ENCODE peak calls at places on chromosomes 12 and 14, in eight cellular contexts. A is AG09309, B is lower lobe of right lung, C is body of pancreas, R is A549, O is endodermal cell, D is lung, I is stomach. F is an unnamed sample.

GRCh38 chr12:65330341-65330740 is 51.9 kb downstream of the MSRB3 start:
- DNase-seq in A (no peak), B (no peak), C (no peak), R (no peak), O (no peak), D (no peak), I (no peak), F (peak; percentile 67)

GRCh38 chr14:69489495-69489894 is 5.0 kb downstream of the PLEKHD1 start:
- DNase-seq in A (no peak), B (no peak), C (no peak), R (no peak), O (no peak), D (no peak), I (no peak), F (no peak)

GRCh38 chr12:11653215-11653753 is 3.8 kb downstream of the ETV6 start:
- DNase-seq in A (no peak), B (no peak), C (no peak), R (no peak), O (no peak), D (no peak), I (no peak), F (peak; percentile 46)

GRCh38 chr12:56877195-56878009 is 56.8 kb downstream of the SDR9C7 start:
- DNase-seq in A (no peak), B (no peak), C (no peak), R (no peak), O (no peak), D (no peak), I (no peak), F (no peak)

GRCh38 chr14:60734465-60735242 is at the start of gene MNAT1:
- DNase-seq in A (peak; percentile 50), B (peak; percentile 79), C (peak; percentile 79), R (peak; percentile 90), O (peak; percentile 94), D (peak; percentile 78), I (peak; percentile 78), F (peak; percentile 92)

GRCh38 chr12:1505576-1505975 is 88.8 kb downstream of the FBXL14 start:
- DNase-seq in A (no peak), B (no peak), C (no peak), R (no peak), O (no peak), D (no peak), I (no peak), F (no peak)

GRCh38 chr14:71855399-71856036 is 76.7 kb upstream of the RGS6 start:
- DNase-seq in A (peak; percentile 35), B (peak; percentile 76), C (peak; percentile 36), R (peak; percentile 64), O (peak; percentile 92), D (peak; percentile 75), I (peak; percentile 41), F (peak; percentile 84)

GRCh38 chr14:85528080-85528881 is 1.7 kb upstream of the FLRT2 start:
- DNase-seq in A (peak; percentile 79), B (no peak), C (peak; percentile 61), R (peak; percentile 93), O (peak; percentile 74), D (no peak), I (peak; percentile 35), F (peak; percentile 95)

GRCh38 chr12:32120419-32120818 is 13.8 kb downstream of the BICD1 start:
- DNase-seq in A (no peak), B (no peak), C (no peak), R (no peak), O (no peak), D (no peak), I (no peak), F (no peak)

GRCh38 chr12:977163-977562 is 13.9 kb upstream of the ERC1 start:
- DNase-seq in A (no peak), B (no peak), C (no peak), R (no peak), O (no peak), D (no peak), I (no peak), F (no peak)

GRCh38 chr14:91065266-91065665 is 4.8 kb upstream of the RPS6KA5 start:
- DNase-seq in A (no peak), B (no peak), C (no peak), R (no peak), O (no peak), D (no peak), I (no peak), F (no peak)

GRCh38 chr12:128755565-128755964 is 68.2 kb downstream of the SLC15A4 start:
- DNase-seq in A (no peak), B (no peak), C (no peak), R (no peak), O (no peak), D (no peak), I (no peak), F (no peak)

GRCh38 chr12:125804660-125805059 is 739.4 kb downstream of the AACS start:
- DNase-seq in A (no peak), B (no peak), C (no peak), R (no peak), O (no peak), D (no peak), I (no peak), F (no peak)

GRCh38 chr14:71439247-71439646 is 493.0 kb upstream of the RGS6 start:
- DNase-seq in A (no peak), B (no peak), C (no peak), R (no peak), O (no peak), D (no peak), I (no peak), F (no peak)

GRCh38 chr12:129101404-129101803 is 248.1 kb downstream of the GLT1D1 start:
- DNase-seq in A (no peak), B (no peak), C (no peak), R (no peak), O (peak; percentile 32), D (no peak), I (no peak), F (no peak)

GRCh38 chr12:70876952-70877351 is 43.6 kb downstream of the PTPRR start:
- DNase-seq in A (no peak), B (no peak), C (no peak), R (no peak), O (peak; percentile 44), D (no peak), I (no peak), F (peak; percentile 39)

GRCh38 chr14:103317251-103317650 is 16.8 kb upstream of the EIF5 start:
- DNase-seq in A (no peak), B (no peak), C (no peak), R (no peak), O (peak; percentile 65), D (no peak), I (no peak), F (no peak)

GRCh38 chr14:46651526-46652144 is at the start of gene RPL10L:
- DNase-seq in A (no peak), B (no peak), C (no peak), R (peak; percentile 23), O (peak; percentile 77), D (no peak), I (no peak), F (no peak)
- TF ChIP-seq CTCF in A (peak; percentile 10), B (no peak), C (no peak), R (no peak), O (peak; percentile 66), D (no peak), I (no peak), F (no peak)

DNA sequence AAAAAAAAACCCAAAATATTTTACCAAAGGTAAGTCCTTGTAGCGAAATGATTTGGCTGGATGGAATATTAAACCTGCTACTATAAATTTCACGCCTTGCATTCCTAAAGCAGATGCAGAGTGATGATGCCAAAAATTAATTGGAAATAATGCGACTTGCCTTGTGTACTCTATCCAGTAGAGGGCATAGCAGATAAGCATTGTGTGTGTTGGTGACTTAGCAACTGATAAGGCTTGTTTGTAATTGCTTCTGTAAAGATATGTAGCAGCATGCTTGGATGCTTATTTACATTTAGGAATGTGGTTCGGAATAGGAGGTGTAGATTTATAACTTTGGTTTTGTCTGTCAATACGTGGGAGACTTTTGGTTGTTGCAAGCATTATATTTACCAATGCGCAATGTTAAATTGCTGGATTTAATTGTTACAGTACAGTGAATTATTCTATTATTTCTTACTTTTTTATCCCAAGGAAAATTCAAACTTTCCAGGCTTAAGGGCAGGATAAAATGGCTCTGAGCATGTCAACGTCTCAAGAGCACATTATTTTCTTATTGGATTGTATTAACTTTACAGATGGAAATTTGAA is 80.5 kb downstream of the TMEM260 start:
- DNase-seq in A (peak; percentile 13), B (no peak), C (no peak), R (peak; percentile 57), O (no peak), D (no peak), I (no peak), F (peak; percentile 62)
- H3K4me3 ChIP-seq in A (no peak overlapping the region), B (no peak overlapping the region), C (no peak overlapping the region), R (no peak overlapping the region), O (peak overlapping the region; percentile 51), D (no peak overlapping the region), I (no peak overlapping the region), F (no peak overlapping the region)

GRCh38 chr12:6868211-6869048 is 1.1 kb downstream of the TPI1 start:
- DNase-seq in A (no peak), B (no peak), C (no peak), R (no peak), O (peak; percentile 65), D (no peak), I (no peak), F (no peak)
- TF ChIP-seq CTCF in A (peak; percentile 30), B (no peak), C (no peak), R (no peak), O (no peak), D (no peak), I (no peak), F (peak; percentile 21)

GRCh38 chr12:93825501-93825888 is 148.3 kb downstream of the CRADD start:
- DNase-seq in A (no peak), B (no peak), C (no peak), R (no peak), O (no peak), D (no peak), I (no peak), F (peak; percentile 51)

GRCh38 chr12:93827669-93828068 is 150.5 kb downstream of the CRADD start:
- DNase-seq in A (no peak), B (no peak), C (no peak), R (no peak), O (no peak), D (no peak), I (no peak), F (no peak)

GRCh38 chr12:93824514-93825500 is 147.6 kb downstream of the CRADD start:
- DNase-seq in A (no peak), B (no peak), C (no peak), R (no peak), O (peak; percentile 91), D (no peak), I (no peak), F (no peak)

GRCh38 chr12:93827179-93827578 is 150.0 kb downstream of the CRADD start:
- DNase-seq in A (no peak), B (no peak), C (no peak), R (no peak), O (no peak), D (no peak), I (no peak), F (no peak)

DNA sequence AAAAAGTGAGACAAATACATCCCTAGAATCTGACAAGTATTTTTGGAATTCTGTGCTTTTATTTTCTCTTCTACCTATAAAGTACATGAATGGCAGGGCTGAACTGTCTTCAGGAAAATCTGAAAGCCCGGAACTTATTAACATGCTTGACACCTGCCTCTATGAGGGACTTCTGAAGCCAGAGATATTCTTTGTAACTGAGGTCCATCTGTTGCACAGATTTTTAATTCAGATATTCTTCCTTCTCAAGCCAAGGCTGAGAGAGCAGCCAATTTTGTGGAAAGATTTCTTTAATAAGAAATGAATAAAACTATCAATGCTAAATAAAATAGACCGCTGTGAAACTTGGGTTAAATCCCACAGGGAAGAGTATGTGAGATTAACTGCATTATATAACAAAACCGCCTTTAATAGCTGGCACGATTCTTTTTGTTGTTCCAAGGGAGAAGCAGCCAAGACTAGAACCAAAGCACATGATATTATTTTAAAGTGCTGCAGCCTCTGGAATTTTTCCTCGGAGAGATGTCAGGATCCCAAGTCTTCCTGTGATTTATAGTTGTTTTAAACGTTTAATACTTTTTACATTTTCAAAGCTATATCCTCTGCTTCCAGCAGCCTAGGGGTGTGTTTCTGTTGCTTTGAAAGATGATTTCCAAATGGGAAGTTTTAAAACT is 148.9 kb downstream of the CRADD start:
- DNase-seq in A (peak; percentile 69), B (no peak), C (no peak), R (no peak), O (no peak), D (no peak), I (no peak), F (no peak)
- H3K4me3 ChIP-seq in A (no peak overlapping the region), B (no peak overlapping the region), C (no peak overlapping the region), R (no peak overlapping the region), O (no peak overlapping the region), D (no peak overlapping the region), I (no peak overlapping the region), F (no peak overlapping the region)

F was measured in fibroblast of pulmonary artery.